ENCODE peak calls at places on chromosomes 4 and X, in six cellular contexts. V is endothelial cell of umbilical vein, J is A549, G is K562, K is HepG2, M is GM12878. Z is an unnamed sample.

GRCh38 chr4:28369504-28369903 is 1508.9 kb downstream of the STIM2 start:
- DNase-seq in V (peak; percentile 5), J (no peak), G (no peak), K (no peak), M (no peak), Z (no peak)

GRCh38 chr4:54708339-54709279 is 50.9 kb downstream of the KIT start:
- DNase-seq in V (no peak), J (no peak), G (no peak), K (no peak), M (no peak), Z (peak; percentile 48)

GRCh38 chr4:152112887-152113286 is 352.1 kb upstream of the GATB start:
- DNase-seq in V (no peak), J (no peak), G (no peak), K (no peak), M (peak; percentile 15), Z (no peak)

GRCh38 chr4:82753725-82754410 is 44.7 kb downstream of the SCD5 start:
- DNase-seq in V (peak; percentile 26), J (no peak), G (no peak), K (no peak), M (no peak), Z (no peak)

GRCh38 chrX:45527834-45528233 is 327.2 kb upstream of the DIPK2B start:
- DNase-seq in V (no peak), J (no peak), G (no peak), K (no peak), M (no peak), Z (no peak)

GRCh38 chrX:137427813-137428212 is 138.1 kb upstream of the ZIC3 start:
- DNase-seq in V (no peak), J (peak; percentile 2), G (no peak), K (no peak), M (no peak), Z (no peak)

GRCh38 chrX:119512145-119512800 is 44.0 kb downstream of the SLC25A5 start:
- DNase-seq in V (peak; percentile 55), J (peak; percentile 84), G (peak; percentile 78), K (peak; percentile 75), M (no peak), Z (peak; percentile 70)

GRCh38 chrX:149462849-149463248 is 42.3 kb downstream of the IDS start:
- DNase-seq in V (no peak), J (no peak), G (no peak), K (no peak), M (no peak), Z (no peak)

GRCh38 chr4:163558539-163559044 is 64.1 kb downstream of the TMA16 start:
- DNase-seq in V (no peak), J (no peak), G (no peak), K (no peak), M (no peak), Z (no peak)

GRCh38 chr4:166435449-166435848 is 562.4 kb downstream of the TLL1 start:
- DNase-seq in V (peak; percentile 22), J (no peak), G (no peak), K (no peak), M (no peak), Z (no peak)

GRCh38 chrX:138986866-138987265 is 275.3 kb upstream of the FGF13 start:
- DNase-seq in V (no peak), J (no peak), G (no peak), K (no peak), M (no peak), Z (no peak)

GRCh38 chr4:104395219-104395618 is 99.5 kb downstream of the CXXC4 start:
- DNase-seq in V (no peak), J (no peak), G (no peak), K (no peak), M (no peak), Z (no peak)

GRCh38 chr4:55458164-55458563 is 62.4 kb downstream of the TMEM165 start:
- DNase-seq in V (no peak), J (no peak), G (no peak), K (no peak), M (no peak), Z (no peak)

GRCh38 chr4:185859106-185859505 is 47.1 kb upstream of the SORBS2 start:
- DNase-seq in V (peak; percentile 74), J (no peak), G (no peak), K (no peak), M (no peak), Z (peak; percentile 5)

GRCh38 chrX:15737188-15737956 is 698 bp upstream of the CA5B start:
- DNase-seq in V (peak; percentile 9), J (no peak), G (no peak), K (no peak), M (no peak), Z (no peak)

GRCh38 chrX:45900751-45901150 is 644.5 kb downstream of the ZNF674 start:
- DNase-seq in V (no peak), J (no peak), G (no peak), K (no peak), M (no peak), Z (no peak)

GRCh38 chr4:130403221-130403620 is 1307.3 kb downstream of the C4orf33 start:
- DNase-seq in V (no peak), J (no peak), G (no peak), K (no peak), M (no peak), Z (no peak)

GRCh38 chr4:150849016-150849415 is 166.1 kb downstream of the LRBA start:
- DNase-seq in V (no peak), J (no peak), G (no peak), K (no peak), M (no peak), Z (no peak)

GRCh38 chr4:7367361-7367760 is 67.4 kb downstream of the PSAPL1 start:
- DNase-seq in V (no peak), J (no peak), G (no peak), K (no peak), M (no peak), Z (no peak)

GRCh38 chrX:46561931-46562721 is 11.4 kb upstream of the CHST7 start:
- DNase-seq in V (no peak), J (no peak), G (no peak), K (no peak), M (peak; percentile 95), Z (peak; percentile 76)

GRCh38 chrX:153501530-153501929 is 6.8 kb downstream of the BGN start:
- DNase-seq in V (no peak), J (no peak), G (no peak), K (no peak), M (no peak), Z (no peak)

GRCh38 chr4:3391422-3391821 is 50.3 kb upstream of the HGFAC start:
- DNase-seq in V (no peak), J (no peak), G (no peak), K (no peak), M (no peak), Z (no peak)

GRCh38 chrX:152907084-152907651 is 9.3 kb downstream of the ZNF185 start:
- DNase-seq in V (no peak), J (no peak), G (peak; percentile 41), K (no peak), M (no peak), Z (no peak)

GRCh38 chr4:113300384-113301011 is 251.0 kb downstream of the ANK2 start:
- DNase-seq in V (peak; percentile 13), J (peak; percentile 7), G (no peak), K (peak; percentile 4), M (no peak), Z (no peak)

GRCh38 chr4:153480704-153481103 is 14.5 kb downstream of the TMEM131L start:
- DNase-seq in V (no peak), J (no peak), G (no peak), K (no peak), M (no peak), Z (no peak)

GRCh38 chr4:89026542-89026941 is 30.4 kb downstream of the FAM13A start:
- DNase-seq in V (no peak), J (no peak), G (no peak), K (no peak), M (no peak), Z (no peak)

GRCh38 chr4:89021678-89022077 is 35.3 kb downstream of the FAM13A start:
- DNase-seq in V (no peak), J (no peak), G (peak; percentile 21), K (no peak), M (no peak), Z (no peak)

GRCh38 chr4:89022426-89023128 is 34.4 kb downstream of the FAM13A start:
- DNase-seq in V (no peak), J (no peak), G (no peak), K (no peak), M (no peak), Z (no peak)

GRCh38 chr4:89023140-89023539 is 33.8 kb downstream of the FAM13A start:
- DNase-seq in V (peak; percentile 12), J (no peak), G (no peak), K (no peak), M (no peak), Z (no peak)

GRCh38 chr4:89024051-89024675 is 32.8 kb downstream of the FAM13A start:
- DNase-seq in V (peak; percentile 78), J (peak; percentile 30), G (peak; percentile 52), K (peak; percentile 77), M (peak; percentile 47), Z (peak; percentile 74)
- TF ChIP-seq POLR2A in V (no peak), J (no peak), G (no peak), K (no peak), M (no peak), Z (no peak)

DNA sequence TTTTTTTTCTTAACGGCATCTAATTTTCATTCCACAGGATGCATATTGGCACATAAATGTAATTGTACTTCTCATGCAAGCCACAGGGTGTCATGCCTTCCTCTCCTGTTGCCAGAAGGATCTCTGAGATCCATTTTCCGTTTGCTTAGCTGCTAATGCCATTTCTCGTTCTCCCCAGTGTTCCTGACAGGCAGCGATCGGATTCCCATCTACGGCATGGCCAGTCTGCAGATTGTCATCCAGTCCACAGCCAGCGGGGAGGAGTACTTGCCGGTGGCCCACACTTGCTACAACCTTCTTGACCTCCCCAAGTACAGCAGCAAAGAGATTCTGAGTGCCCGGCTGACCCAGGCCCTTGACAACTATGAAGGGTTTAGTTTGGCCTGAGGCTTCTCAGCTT is 8.9 kb upstream of the NAP1L5 start:
- DNase-seq in V (peak; percentile 67), J (peak; percentile 3), G (no peak), K (peak; percentile 53), M (no peak), Z (peak; percentile 3)
- TF ChIP-seq MAX in V (no peak), J (no peak), G (no peak), K (no peak), M (no peak), Z (no peak)

GRCh38 chr4:75844151-75844662 is 58.0 kb downstream of the PPEF2 start:
- DNase-seq in V (peak; percentile 14), J (peak; percentile 29), G (no peak), K (peak; percentile 76), M (no peak), Z (no peak)

GRCh38 chr4:75843596-75843995 is 58.7 kb downstream of the PPEF2 start:
- DNase-seq in V (no peak), J (no peak), G (no peak), K (no peak), M (no peak), Z (no peak)

GRCh38 chr4:75845992-75846391 is 56.3 kb downstream of the PPEF2 start:
- DNase-seq in V (no peak), J (no peak), G (no peak), K (no peak), M (no peak), Z (no peak)

GRCh38 chr4:75848891-75849290 is 53.4 kb downstream of the PPEF2 start:
- DNase-seq in V (peak; percentile 15), J (no peak), G (no peak), K (no peak), M (no peak), Z (peak; percentile 13)

GRCh38 chr4:75849459-75849858 is 52.8 kb downstream of the PPEF2 start:
- DNase-seq in V (peak; percentile 68), J (no peak), G (no peak), K (no peak), M (no peak), Z (peak; percentile 91)
- TF ChIP-seq MYC in V (no peak), J (no peak), G (no peak), K (no peak), M (no peak), Z (no peak)

GRCh38 chr4:108115168-108115526 is 53.6 kb downstream of the LEF1 start:
- DNase-seq in V (no peak), J (no peak), G (no peak), K (no peak), M (no peak), Z (no peak)
- TF ChIP-seq POLR2A in V (no peak), J (no peak), G (no peak), K (no peak), M (no peak), Z (no peak)

Z was measured in NB4.